ENCODE peak calls at places on chromosomes 13 and 19, in nine cellular contexts. C, X, Q, D, P, U, J, V and B are unnamed samples.

GRCh38 chr13:112158961-112159360 is 92.0 kb downstream of the SOX1 start:
- DNase-seq in U (no peak), D (no peak), J (no peak), V (no peak), C (no peak), Q (no peak), X (no peak), P (no peak), B (no peak)

GRCh38 chr19:32676186-32676894 is 692 bp downstream of the RGS9BP start:
- DNase-seq in D (no peak), V (peak), J (no peak), U (no peak), C (no peak), Q (no peak), X (no peak), P (no peak), B (no peak)

GRCh38 chr19:48372904-48373303 is 8.7 kb downstream of the SYNGR4 start:
- DNase-seq in C (no peak), J (no peak), D (no peak), V (no peak), X (no peak), Q (no peak), U (no peak), P (no peak), B (no peak)

GRCh38 chr19:55519461-55520311 is 17.2 kb downstream of the SBK2 start:
- DNase-seq in X (peak), P (peak), Q (peak), V (no peak), U (no peak), D (no peak), C (no peak), J (no peak), B (no peak)

GRCh38 chr13:51862965-51863364 is 1.2 kb downstream of the CCDC70 start:
- DNase-seq in D (no peak), P (no peak), J (no peak), X (no peak), Q (no peak), C (no peak), V (no peak), U (no peak), B (no peak)

GRCh38 chr13:78977311-78977710 is 318.4 kb upstream of the OBI1 start:
- DNase-seq in V (no peak), Q (no peak), D (no peak), U (no peak), C (no peak), P (no peak), J (no peak), X (no peak), B (no peak)

GRCh38 chr13:100490692-100491091 is 97.9 kb downstream of the GGACT start:
- DNase-seq in U (no peak), Q (no peak), J (no peak), X (no peak), C (no peak), P (no peak), V (no peak), D (no peak), B (peak)

GRCh38 chr19:31334101-31334848 is 15.0 kb downstream of the TSHZ3 start:
- DNase-seq in U (no peak), C (no peak), Q (no peak), P (no peak), V (no peak), J (no peak), D (no peak), X (no peak), B (no peak)

GRCh38 chr13:112255550-112256120 is 120.5 kb upstream of the SPACA7 start:
- DNase-seq in P (no peak), J (no peak), V (no peak), U (no peak), D (no peak), Q (no peak), X (no peak), C (no peak), B (no peak)

GRCh38 chr19:39038098-39038497 is 5.7 kb upstream of the FBXO27 start:
- DNase-seq in J (no peak), U (peak), X (peak), V (no peak), D (no peak), P (peak), C (no peak), Q (no peak), B (peak)

GRCh38 chr19:2949939-2950285 is 5.1 kb upstream of the ZNF77 start:
- DNase-seq in Q (no peak), U (peak), P (peak), V (no peak), J (no peak), X (peak), D (no peak), C (peak), B (peak)